ENCODE peak calls at places on chromosomes 5 and 9, in seven cellular contexts. One of them, this sample, is unnamed.

GRCh38 chr5:72402959-72403628 is 82.9 kb downstream of the PTCD2 start:
- DNase-seq in NCI-H345: no peak
- DNase-seq in natural killer cell: no peak
- DNase-seq in progenitor cell of endocrine pancreas: no peak
- DNase-seq in stimulated activated CD8-positive, alpha-beta memory T cell treated with anti-CD3 and anti-CD28 coated beads, Interleukin-15, amount 100 ng/mL, for 4 hours: no peak
- DNase-seq in CD4-positive, alpha-beta T cell: no peak
- DNase-seq in NCI-H524: no peak
- DNase-seq in this sample: no peak

GRCh38 chr9:14985419-14985818 is 75.2 kb upstream of the FREM1 start:
- DNase-seq in progenitor cell of endocrine pancreas: no peak
- DNase-seq in natural killer cell: no peak
- DNase-seq in NCI-H345: no peak
- DNase-seq in stimulated activated CD8-positive, alpha-beta memory T cell treated with anti-CD3 and anti-CD28 coated beads, Interleukin-15, amount 100 ng/mL, for 4 hours: no peak
- DNase-seq in CD4-positive, alpha-beta T cell: no peak
- DNase-seq in NCI-H524: no peak
- DNase-seq in this sample: no peak

GRCh38 chr5:100832252-100833230 is 70.5 kb downstream of the ST8SIA4 start:
- DNase-seq in stimulated activated CD8-positive, alpha-beta memory T cell treated with anti-CD3 and anti-CD28 coated beads, Interleukin-15, amount 100 ng/mL, for 4 hours: no peak
- DNase-seq in NCI-H345: no peak
- DNase-seq in progenitor cell of endocrine pancreas: no peak
- DNase-seq in natural killer cell: no peak
- DNase-seq in CD4-positive, alpha-beta T cell: no peak
- DNase-seq in NCI-H524: no peak
- DNase-seq in this sample: no peak

GRCh38 chr5:128358826-128359225 is 179.2 kb downstream of the FBN2 start:
- DNase-seq in NCI-H524: no peak
- DNase-seq in NCI-H345: no peak
- DNase-seq in stimulated activated CD8-positive, alpha-beta memory T cell treated with anti-CD3 and anti-CD28 coated beads, Interleukin-15, amount 100 ng/mL, for 4 hours: no peak
- DNase-seq in CD4-positive, alpha-beta T cell: no peak
- DNase-seq in natural killer cell: no peak
- DNase-seq in progenitor cell of endocrine pancreas: no peak
- DNase-seq in this sample: no peak

GRCh38 chr5:11346336-11346735 is 557.9 kb downstream of the CTNND2 start:
- DNase-seq in natural killer cell: no peak
- DNase-seq in NCI-H345: no peak
- DNase-seq in NCI-H524: no peak
- DNase-seq in CD4-positive, alpha-beta T cell: no peak
- DNase-seq in progenitor cell of endocrine pancreas: no peak
- DNase-seq in stimulated activated CD8-positive, alpha-beta memory T cell treated with anti-CD3 and anti-CD28 coated beads, Interleukin-15, amount 100 ng/mL, for 4 hours: no peak
- DNase-seq in this sample: no peak

GRCh38 chr5:75611324-75612210 is at the start of gene ANKDD1B:
- DNase-seq in NCI-H345: no peak
- DNase-seq in stimulated activated CD8-positive, alpha-beta memory T cell treated with anti-CD3 and anti-CD28 coated beads, Interleukin-15, amount 100 ng/mL, for 4 hours: no peak
- DNase-seq in natural killer cell: no peak
- DNase-seq in progenitor cell of endocrine pancreas: peak
- DNase-seq in CD4-positive, alpha-beta T cell: no peak
- DNase-seq in NCI-H524: no peak
- DNase-seq in this sample: no peak

GRCh38 chr9:87640385-87640795 is 85.5 kb upstream of the CTSL start:
- DNase-seq in natural killer cell: no peak
- DNase-seq in NCI-H345: peak
- DNase-seq in NCI-H524: no peak
- DNase-seq in stimulated activated CD8-positive, alpha-beta memory T cell treated with anti-CD3 and anti-CD28 coated beads, Interleukin-15, amount 100 ng/mL, for 4 hours: no peak
- DNase-seq in progenitor cell of endocrine pancreas: no peak
- DNase-seq in CD4-positive, alpha-beta T cell: no peak
- DNase-seq in this sample: no peak

GRCh38 chr5:136205061-136205702 is 12.2 kb upstream of the SMIM32 start:
- DNase-seq in stimulated activated CD8-positive, alpha-beta memory T cell treated with anti-CD3 and anti-CD28 coated beads, Interleukin-15, amount 100 ng/mL, for 4 hours: no peak
- DNase-seq in NCI-H345: no peak
- DNase-seq in progenitor cell of endocrine pancreas: no peak
- DNase-seq in natural killer cell: no peak
- DNase-seq in NCI-H524: no peak
- DNase-seq in CD4-positive, alpha-beta T cell: no peak
- DNase-seq in this sample: no peak

GRCh38 chr5:170545313-170545712 is 41.5 kb downstream of the KCNIP1 start:
- DNase-seq in NCI-H524: no peak
- DNase-seq in progenitor cell of endocrine pancreas: no peak
- DNase-seq in stimulated activated CD8-positive, alpha-beta memory T cell treated with anti-CD3 and anti-CD28 coated beads, Interleukin-15, amount 100 ng/mL, for 4 hours: no peak
- DNase-seq in NCI-H345: no peak
- DNase-seq in CD4-positive, alpha-beta T cell: no peak
- DNase-seq in natural killer cell: no peak
- DNase-seq in this sample: no peak

GRCh38 chr9:99416007-99416406 is 193.9 kb downstream of the SEC61B start:
- DNase-seq in NCI-H524: no peak
- DNase-seq in CD4-positive, alpha-beta T cell: no peak
- DNase-seq in NCI-H345: no peak
- DNase-seq in natural killer cell: no peak
- DNase-seq in progenitor cell of endocrine pancreas: no peak
- DNase-seq in stimulated activated CD8-positive, alpha-beta memory T cell treated with anti-CD3 and anti-CD28 coated beads, Interleukin-15, amount 100 ng/mL, for 4 hours: no peak
- DNase-seq in this sample: no peak

GRCh38 chr9:90189306-90189705 is 453.3 kb downstream of the DIRAS2 start:
- DNase-seq in stimulated activated CD8-positive, alpha-beta memory T cell treated with anti-CD3 and anti-CD28 coated beads, Interleukin-15, amount 100 ng/mL, for 4 hours: no peak
- DNase-seq in natural killer cell: no peak
- DNase-seq in NCI-H345: no peak
- DNase-seq in progenitor cell of endocrine pancreas: no peak
- DNase-seq in NCI-H524: no peak
- DNase-seq in CD4-positive, alpha-beta T cell: no peak
- DNase-seq in this sample: no peak

GRCh38 chr5:116343961-116344360 is 230.7 kb downstream of the SEMA6A start:
- DNase-seq in NCI-H524: no peak
- DNase-seq in progenitor cell of endocrine pancreas: no peak
- DNase-seq in NCI-H345: no peak
- DNase-seq in stimulated activated CD8-positive, alpha-beta memory T cell treated with anti-CD3 and anti-CD28 coated beads, Interleukin-15, amount 100 ng/mL, for 4 hours: no peak
- DNase-seq in CD4-positive, alpha-beta T cell: no peak
- DNase-seq in natural killer cell: no peak
- DNase-seq in this sample: no peak

GRCh38 chr5:92801921-92802320 is 779.1 kb downstream of the NR2F1-AS1 start:
- DNase-seq in NCI-H345: peak
- DNase-seq in NCI-H524: peak
- DNase-seq in stimulated activated CD8-positive, alpha-beta memory T cell treated with anti-CD3 and anti-CD28 coated beads, Interleukin-15, amount 100 ng/mL, for 4 hours: no peak
- DNase-seq in progenitor cell of endocrine pancreas: no peak
- DNase-seq in CD4-positive, alpha-beta T cell: no peak
- DNase-seq in natural killer cell: no peak
- DNase-seq in this sample: no peak

GRCh38 chr5:72246239-72246580 is 73.8 kb downstream of the MRPS27 start:
- DNase-seq in natural killer cell: no peak
- DNase-seq in CD4-positive, alpha-beta T cell: no peak
- DNase-seq in progenitor cell of endocrine pancreas: no peak
- DNase-seq in NCI-H345: no peak
- DNase-seq in NCI-H524: no peak
- DNase-seq in stimulated activated CD8-positive, alpha-beta memory T cell treated with anti-CD3 and anti-CD28 coated beads, Interleukin-15, amount 100 ng/mL, for 4 hours: no peak
- DNase-seq in this sample: no peak

This sample was measured in T-cell.